ENCODE peak calls at places on chromosomes 12 and 14, in four cellular contexts. P, M, O and L are unnamed samples. For H3K27me3, the result is how much of the 10 kb centered on the place peaks cover.

GRCh38 chr12:4156317-4156716 is 117.2 kb upstream of the CCND2 start:
- DNase-seq in P (no peak), M (no peak), O (peak), L (no peak)

GRCh38 chr12:40156031-40156764 is 50.3 kb upstream of the SLC2A13 start:
- DNase-seq in M (no peak), P (no peak), O (no peak), L (no peak)

GRCh38 chr14:98062083-98062482 is 1209.9 kb downstream of the BCL11B start:
- DNase-seq in P (peak), O (no peak), M (no peak), L (no peak)

GRCh38 chr12:25433581-25434325 is 119.3 kb downstream of the LMNTD1 start:
- DNase-seq in M (no peak), P (peak), O (no peak), L (no peak)

GRCh38 chr12:131290255-131290959 is 336.7 kb downstream of the ADGRD1 start:
- DNase-seq in P (no peak), M (no peak), O (peak), L (no peak)

GRCh38 chr12:106179086-106179485 is 40.3 kb upstream of the NUAK1 start:
- DNase-seq in M (no peak), P (peak), O (peak), L (no peak)

GRCh38 chr14:89881839-89882238 is 72.7 kb downstream of the EFCAB11 start:
- DNase-seq in O (no peak), P (no peak), M (no peak), L (no peak)

GRCh38 chr14:54737132-54737711 is 165.4 kb downstream of the GCH1 start:
- DNase-seq in M (no peak), O (no peak), P (no peak), L (no peak)

GRCh38 chr14:49218436-49219092 is 367.6 kb downstream of the RPS29 start:
- DNase-seq in M (no peak), P (no peak), O (no peak), L (peak)

GRCh38 chr14:62216121-62216520 is 453.9 kb downstream of the SNAPC1 start:
- DNase-seq in P (no peak), M (no peak), O (no peak), L (no peak)

GRCh38 chr12:11651377-11651776 is 1.9 kb downstream of the ETV6 start:
- DNase-seq in O (no peak), M (no peak), P (no peak), L (no peak)

GRCh38 chr12:126537961-126538530 is 1472.8 kb downstream of the AACS start:
- DNase-seq in O (no peak), M (no peak), P (no peak), L (no peak)

GRCh38 chr12:125254856-125255255 is 189.6 kb downstream of the AACS start:
- DNase-seq in M (no peak), P (no peak), O (no peak), L (no peak)

GRCh38 chr12:71109834-71110233 is 48.0 kb downstream of the TSPAN8 start:
- DNase-seq in M (no peak), P (no peak), O (no peak), L (no peak)

GRCh38 chr14:50225974-50226297 is 5.4 kb downstream of the SOS2 start:
- DNase-seq in O (peak), M (no peak), P (no peak), L (no peak)

GRCh38 chr12:60201891-60202290 is 606.1 kb downstream of the SLC16A7 start:
- DNase-seq in O (no peak), P (no peak), M (no peak), L (no peak)

GRCh38 chr12:98492580-98493140 is 22.7 kb upstream of the TMPO start:
- DNase-seq in M (no peak), P (peak), O (peak), L (no peak)

GRCh38 chr14:28142400-28143015 is 624.1 kb upstream of the FOXG1 start:
- DNase-seq in M (no peak), O (no peak), P (peak), L (no peak)

GRCh38 chr14:75417674-75418073 is 10.1 kb upstream of the JDP2 start:
- DNase-seq in O (no peak), P (peak), M (no peak), L (no peak)

GRCh38 chr12:56014205-56014604 is 6.6 kb upstream of the IKZF4 start:
- DNase-seq in O (no peak), M (no peak), P (peak), L (no peak)

GRCh38 chr12:33322519-33322918 is 117.1 kb downstream of the SYT10 start:
- DNase-seq in M (no peak), P (no peak), O (no peak), L (no peak)

GRCh38 chr12:100545092-100545491 is 28.4 kb upstream of the GAS2L3 start:
- DNase-seq in O (no peak), P (no peak), M (no peak), L (no peak)

GRCh38 chr14:25094171-25094907 is 44.4 kb upstream of the STXBP6 start:
- DNase-seq in O (no peak), M (no peak), P (no peak), L (no peak)

GRCh38 chr12:5318874-5319273 is 113.0 kb upstream of the NTF3 start:
- DNase-seq in M (no peak), O (no peak), P (peak), L (no peak)

GRCh38 chr12:43676183-43676813 is 82.3 kb downstream of the PUS7L start:
- DNase-seq in M (no peak), O (peak), P (peak), L (no peak)

GRCh38 chr12:50947932-50948331 is 4.4 kb upstream of the HIGD1C start:
- DNase-seq in P (no peak), M (no peak), O (no peak), L (no peak)

GRCh38 chr12:67572492-67572891 is 76.1 kb upstream of the DYRK2 start:
- DNase-seq in M (no peak), O (no peak), P (no peak), L (no peak)

GRCh38 chr14:25677111-25677510 is 627.2 kb upstream of the STXBP6 start:
- DNase-seq in P (no peak), O (no peak), M (no peak), L (no peak)

GRCh38 chr12:107759410-107759809 is 1.5 kb downstream of the PRDM4 start:
- DNase-seq in M (no peak), O (no peak), P (peak), L (no peak)

GRCh38 chr14:71550367-71550766 is 381.9 kb upstream of the RGS6 start:
- DNase-seq in O (no peak), M (no peak), P (no peak), L (no peak)

GRCh38 chr14:51939727-51940126 is 49.6 kb upstream of the RTRAF start:
- DNase-seq in M (no peak), O (no peak), P (peak), L (no peak)

GRCh38 chr14:58898655-58899316 is 261.0 kb downstream of the DACT1 start:
- DNase-seq in M (no peak), P (no peak), O (no peak), L (no peak)

GRCh38 chr14:95662376-95663186 is 23.6 kb upstream of the TCL1B start:
- DNase-seq in P (peak), O (no peak), M (no peak), L (no peak)

GRCh38 chr14:100122481-100123215 is 36.8 kb downstream of the DEGS2 start:
- DNase-seq in M (peak), P (no peak), O (no peak), L (no peak)

GRCh38 chr14:68948686-68949085 is 30.4 kb downstream of the ACTN1 start:
- DNase-seq in M (no peak), P (no peak), O (no peak), L (no peak)

GRCh38 chr14:68949236-68949965 is 29.7 kb downstream of the ACTN1 start:
- DNase-seq in M (no peak), P (no peak), O (no peak), L (peak)

GRCh38 chr14:68946423-68946822 is 32.7 kb downstream of the ACTN1 start:
- DNase-seq in O (no peak), M (no peak), P (no peak), L (peak)

GRCh38 chr14:68945585-68946289 is 33.4 kb downstream of the ACTN1 start:
- DNase-seq in O (no peak), M (no peak), P (no peak), L (no peak)

DNA sequence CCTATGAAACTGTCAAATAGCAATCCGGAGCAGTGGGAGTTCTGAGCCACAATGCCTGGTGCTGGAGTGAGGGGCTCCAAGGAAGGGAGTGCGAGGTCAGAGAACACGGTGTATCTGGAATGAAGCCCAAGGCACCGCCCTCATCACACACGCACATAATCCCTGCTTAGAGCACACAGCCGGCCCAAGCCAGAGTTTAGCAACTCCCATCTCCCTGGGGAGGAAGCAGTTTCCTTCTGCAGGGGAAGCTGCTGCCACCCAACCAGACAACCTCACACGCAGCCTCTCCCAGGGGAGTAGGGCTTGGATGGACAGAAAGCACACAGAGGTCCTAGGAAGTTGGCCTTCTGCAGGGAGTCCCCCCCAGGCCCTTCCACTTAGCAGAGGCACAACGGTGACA is 31.3 kb downstream of the ACTN1 start:
- DNase-seq in M (no peak), P (peak), O (no peak), L (peak)
- H3K4me3 ChIP-seq in M (no peak), P (no peak), O (no peak), L (no peak)

GRCh38 chr12:1928439-1929121 is 10.1 kb upstream of the CACNA2D4 start:
- DNase-seq in M (no peak), P (no peak), O (peak), L (no peak)

GRCh38 chr12:1927051-1927680 is 8.7 kb upstream of the CACNA2D4 start:
- DNase-seq in M (no peak), P (no peak), O (peak), L (no peak)

GRCh38 chr12:1927751-1928351 is 9.4 kb upstream of the CACNA2D4 start:
- DNase-seq in P (no peak), M (no peak), O (peak), L (peak)

GRCh38 chr12:1925125-1925963 is 6.9 kb upstream of the CACNA2D4 start:
- DNase-seq in P (peak), O (no peak), M (no peak), L (no peak)

DNA sequence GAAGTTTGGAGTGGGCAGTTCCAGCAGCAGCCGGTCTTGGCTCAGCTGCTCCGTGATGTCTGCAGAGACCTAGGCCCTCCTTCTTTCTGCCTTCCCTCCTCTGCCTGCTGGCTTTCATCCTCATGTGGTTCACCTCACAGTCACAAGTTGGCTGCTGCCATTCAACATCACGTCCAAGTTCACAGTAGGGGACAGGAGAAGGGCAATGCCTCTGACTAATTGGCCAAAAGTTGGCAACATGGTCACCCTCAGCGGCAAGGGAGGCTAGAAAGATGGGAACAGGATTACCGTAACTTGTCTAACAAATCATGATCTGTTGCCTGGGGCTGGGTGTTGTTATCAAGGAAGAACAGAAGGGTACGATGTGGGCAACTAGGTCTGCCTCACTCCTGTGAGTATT is 7.8 kb upstream of the CACNA2D4 start:
- DNase-seq in O (peak), M (no peak), P (peak), L (no peak)
- H3K27me3 ChIP-seq in O (under half), M (under half), P (under half), L (under half)

DNA sequence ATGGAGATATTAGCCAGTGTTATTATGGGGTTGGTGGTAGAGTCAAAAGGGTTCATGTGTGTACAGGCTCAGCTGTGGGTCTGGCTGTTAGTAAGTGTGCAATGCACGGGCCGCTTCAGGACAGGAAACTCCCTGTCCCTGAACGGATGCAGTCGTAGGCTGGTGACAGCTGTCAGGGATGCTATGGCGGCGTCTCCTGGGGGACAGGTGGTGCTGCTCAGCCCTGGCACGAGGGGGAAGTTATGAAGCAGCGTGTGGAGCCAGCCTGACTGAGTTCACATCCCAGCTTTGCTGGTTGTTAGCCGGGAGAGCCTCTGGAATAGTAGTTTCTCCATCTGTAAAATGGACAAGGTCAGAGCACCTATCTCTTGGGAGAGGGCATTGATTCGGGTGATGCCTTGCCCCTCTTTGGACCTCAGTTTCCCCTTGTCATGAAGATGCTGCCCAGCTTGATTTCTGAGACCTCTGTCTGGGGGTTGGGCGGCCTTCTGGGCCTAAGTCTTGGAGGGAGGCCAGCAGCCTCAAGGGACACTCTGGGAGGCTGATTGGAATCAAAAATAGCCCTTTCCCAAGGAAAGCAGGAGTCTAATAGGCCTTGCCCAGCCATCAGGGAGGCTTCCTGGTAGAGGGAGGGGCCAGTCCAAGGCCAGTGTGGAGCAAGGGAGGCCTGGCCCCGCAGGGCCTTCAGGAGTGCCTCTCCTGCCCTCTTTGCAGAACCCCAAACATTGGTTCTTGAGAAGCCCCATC is 7.1 kb downstream of the ASB2 start:
- DNase-seq in O (no peak), M (no peak), P (no peak), L (no peak)
- H3K27ac ChIP-seq in O (no peak), M (no peak), P (no peak), L (peak)

GRCh38 chr12:46364777-46365580 is 7.6 kb downstream of the SLC38A2 start:
- DNase-seq in P (peak), O (no peak), M (no peak), L (peak)
- H3K4me3 ChIP-seq in P (no peak), O (no peak), M (no peak), L (peak)

GRCh38 chr12:2013527-2014223 is 9.4 kb upstream of the DCP1B start:
- DNase-seq in M (no peak), O (peak), P (peak), L (peak)

GRCh38 chr12:2017724-2018337 is 13.6 kb upstream of the DCP1B start:
- DNase-seq in P (no peak), O (no peak), M (no peak), L (no peak)

GRCh38 chr12:2019126-2019525 is 14.9 kb upstream of the DCP1B start:
- DNase-seq in M (no peak), O (no peak), P (no peak), L (no peak)

GRCh38 chr12:2016862-2017723 is 12.8 kb upstream of the DCP1B start:
- DNase-seq in M (no peak), P (no peak), O (no peak), L (no peak)

GRCh38 chr12:2018401-2018800 is 14.1 kb upstream of the DCP1B start:
- DNase-seq in P (no peak), O (no peak), M (no peak), L (no peak)
- H3K27me3 ChIP-seq in P (under half), O (under half), M (under half), L (under half)

GRCh38 chr14:23129759-23130316 is 10.8 kb upstream of the CEBPE start:
- DNase-seq in P (no peak), M (no peak), O (no peak), L (no peak)
- H3K27ac ChIP-seq in P (no peak), M (no peak), O (no peak), L (no peak)

GRCh38 chr14:80447396-80447795 is 236.1 kb upstream of the DIO2 start:
- DNase-seq in P (no peak), O (no peak), M (no peak), L (no peak)
- H3K4me3 ChIP-seq in P (no peak), O (no peak), M (no peak), L (no peak)